ENCODE peak calls at places on chromosome 16, in seven cellular contexts. Q, T, M, A, D, W and R are unnamed samples.

GRCh38 chr16:49373504-49373903 is at the start of gene C16orf78:
- DNase-seq in Q (no peak), T (no peak), M (no peak), A (no peak), D (peak; percentile 29), W (no peak), R (no peak)

GRCh38 chr16:11989238-11990160 is 13.0 kb downstream of the SNX29 start:
- DNase-seq in Q (no peak), T (no peak), M (no peak), A (no peak), D (no peak), W (no peak), R (no peak)

GRCh38 chr16:84947022-84947421 is 64.3 kb downstream of the ZDHHC7 start:
- DNase-seq in Q (no peak), T (no peak), M (no peak), A (no peak), D (no peak), W (no peak), R (no peak)

GRCh38 chr16:59148312-59148711 is 414.2 kb upstream of the GOT2 start:
- DNase-seq in Q (no peak), T (no peak), M (no peak), A (no peak), D (no peak), W (peak; percentile 8), R (no peak)

GRCh38 chr16:12837756-12838155 is 34.1 kb upstream of the CPPED1 start:
- DNase-seq in Q (no peak), T (no peak), M (no peak), A (no peak), D (no peak), W (no peak), R (no peak)

GRCh38 chr16:84453061-84453752 is 51.3 kb downstream of the MEAK7 start:
- DNase-seq in Q (no peak), T (no peak), M (no peak), A (no peak), D (no peak), W (no peak), R (no peak)

GRCh38 chr16:28521436-28521835 is 14.8 kb upstream of the IL27 start:
- DNase-seq in Q (no peak), T (no peak), M (no peak), A (no peak), D (no peak), W (no peak), R (no peak)

GRCh38 chr16:15427648-15428239 is 6.6 kb upstream of the BMERB1 start:
- DNase-seq in Q (no peak), T (no peak), M (peak; percentile 84), A (peak; percentile 37), D (no peak), W (peak; percentile 86), R (peak; percentile 77)

GRCh38 chr16:9402293-9402865 is 310.9 kb downstream of the HAPSTR1 start:
- DNase-seq in Q (no peak), T (no peak), M (no peak), A (no peak), D (no peak), W (no peak), R (no peak)

GRCh38 chr16:66366433-66367299 is at the start of gene CDH5:
- DNase-seq in Q (no peak), T (no peak), M (no peak), A (no peak), D (no peak), W (no peak), R (no peak)

GRCh38 chr16:57256601-57257395 is 11.7 kb downstream of the ARL2BP start:
- DNase-seq in Q (no peak), T (no peak), M (no peak), A (peak; percentile 84), D (no peak), W (no peak), R (no peak)

GRCh38 chr16:57251352-57251751 is 6.3 kb downstream of the ARL2BP start:
- DNase-seq in Q (no peak), T (no peak), M (no peak), A (no peak), D (no peak), W (no peak), R (no peak)

GRCh38 chr16:57255686-57256415 is 10.8 kb downstream of the ARL2BP start:
- DNase-seq in Q (no peak), T (no peak), M (no peak), A (no peak), D (no peak), W (no peak), R (no peak)

GRCh38 chr16:57253410-57253927 is 8.4 kb downstream of the ARL2BP start:
- DNase-seq in Q (no peak), T (no peak), M (no peak), A (no peak), D (no peak), W (peak; percentile 14), R (no peak)

GRCh38 chr16:57252148-57252721 is 7.2 kb downstream of the ARL2BP start:
- DNase-seq in Q (no peak), T (no peak), M (no peak), A (no peak), D (no peak), W (no peak), R (no peak)
- H2AK5ac ChIP-seq in Q (no peak overlapping the region), T (no peak overlapping the region), M (no peak overlapping the region), A (no peak overlapping the region), D (no peak overlapping the region), W (no peak overlapping the region), R (no peak overlapping the region)

GRCh38 chr16:89661215-89661614 is 3.6 kb downstream of the SPATA33 start:
- DNase-seq in Q (no peak), T (no peak), M (no peak), A (no peak), D (no peak), W (no peak), R (no peak)
- H2AK5ac ChIP-seq in Q (no peak overlapping the region), T (no peak overlapping the region), M (no peak overlapping the region), A (no peak overlapping the region), D (no peak overlapping the region), W (no peak overlapping the region), R (no peak overlapping the region)

GRCh38 chr16:13983625-13984024 is 63.7 kb downstream of the ERCC4 start:
- DNase-seq in Q (no peak), T (no peak), M (no peak), A (no peak), D (no peak), W (no peak), R (no peak)

GRCh38 chr16:13988038-13988437 is 68.1 kb downstream of the ERCC4 start:
- DNase-seq in Q (no peak), T (no peak), M (no peak), A (no peak), D (no peak), W (no peak), R (no peak)

GRCh38 chr16:13977177-13977576 is 57.2 kb downstream of the ERCC4 start:
- DNase-seq in Q (no peak), T (no peak), M (no peak), A (no peak), D (no peak), W (no peak), R (no peak)

GRCh38 chr16:13984794-13985193 is 64.8 kb downstream of the ERCC4 start:
- DNase-seq in Q (no peak), T (no peak), M (no peak), A (peak; percentile 14), D (no peak), W (no peak), R (no peak)

GRCh38 chr16:13982446-13982845 is 62.5 kb downstream of the ERCC4 start:
- DNase-seq in Q (no peak), T (no peak), M (no peak), A (peak; percentile 28), D (peak; percentile 29), W (no peak), R (no peak)
- H2AK5ac ChIP-seq in Q (no peak overlapping the region), T (no peak overlapping the region), M (no peak overlapping the region), A (no peak overlapping the region), D (no peak overlapping the region), W (no peak overlapping the region), R (no peak overlapping the region)

DNA sequence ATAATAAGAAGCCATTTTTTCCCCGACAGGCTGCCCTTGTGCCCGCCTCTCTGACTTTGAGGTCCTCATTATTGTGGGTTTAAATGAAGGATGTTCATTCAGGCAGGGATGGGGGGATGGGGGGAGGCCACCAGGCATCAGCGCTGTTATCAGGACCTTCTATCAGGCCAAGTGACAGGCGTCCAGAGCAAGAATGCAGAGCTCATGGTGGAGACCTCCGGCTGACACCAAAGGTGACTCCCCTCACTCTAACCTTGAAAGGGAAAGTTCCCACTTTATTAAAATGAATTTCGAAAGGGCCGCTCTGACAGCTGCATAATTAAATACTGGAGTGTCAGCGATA is 436.2 kb downstream of the MAF start:
- DNase-seq in Q (no peak), T (no peak), M (no peak), A (no peak), D (no peak), W (no peak), R (no peak)
- H2AK5ac ChIP-seq in Q (no peak overlapping the region), T (no peak overlapping the region), M (no peak overlapping the region), A (no peak overlapping the region), D (no peak overlapping the region), W (no peak overlapping the region), R (no peak overlapping the region)

DNA sequence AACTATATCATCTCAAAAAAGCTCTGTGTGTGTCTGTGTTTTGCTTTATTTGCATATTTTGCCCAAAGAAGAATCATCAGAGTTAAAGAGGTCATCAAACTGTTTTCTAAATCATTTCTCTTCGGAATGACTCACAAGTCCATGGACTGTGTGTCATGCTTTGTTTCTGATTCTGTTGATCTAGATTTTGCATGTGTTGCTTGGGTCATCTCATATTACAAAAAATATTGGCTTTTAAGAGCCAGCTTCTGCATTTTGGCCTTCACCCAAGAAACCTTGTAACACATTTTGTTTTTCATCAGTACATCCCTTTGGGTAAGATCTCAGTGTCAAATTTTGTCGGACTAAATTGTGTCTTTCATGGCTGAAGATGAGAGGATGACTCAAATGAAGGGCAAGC is 471.1 kb upstream of the HSBP1 start:
- DNase-seq in Q (no peak), T (no peak), M (peak; percentile 75), A (no peak), D (no peak), W (no peak), R (peak; percentile 35)
- H2AK5ac ChIP-seq in Q (no peak overlapping the region), T (no peak overlapping the region), M (no peak overlapping the region), A (no peak overlapping the region), D (no peak overlapping the region), W (no peak overlapping the region), R (no peak overlapping the region)